ENCODE peak calls at places on chromosomes 16 and 17, in four cellular contexts. H is left ventricle myocardium inferior, Y is A549, J is DND-41. D is an unnamed sample.

GRCh38 chr17:48261297-48261880 is 153.8 kb downstream of the SNX11 start:
- DNase-seq in H (no peak), Y (peak; percentile 74), J (no peak), D (no peak)

GRCh38 chr16:88478115-88478514 is 25.0 kb downstream of the ZFPM1 start:
- DNase-seq in H (no peak), Y (no peak), J (peak; percentile 80), D (no peak)

GRCh38 chr16:23508589-23509440 is 1.5 kb downstream of the GGA2 start:
- DNase-seq in H (no peak), Y (no peak), J (no peak), D (no peak)

GRCh38 chr16:66503030-66503429 is 46.9 kb downstream of the TK2 start:
- DNase-seq in H (peak; percentile 70), Y (no peak), J (no peak), D (no peak)

GRCh38 chr16:87145181-87146176 is 171.7 kb downstream of the C16orf95 start:
- DNase-seq in H (no peak), Y (no peak), J (no peak), D (no peak)

GRCh38 chr16:88764080-88764479 is 20.9 kb downstream of the PIEZO1 start:
- DNase-seq in H (no peak), Y (no peak), J (no peak), D (no peak)

GRCh38 chr17:17206149-17206912 is at the start of gene PLD6:
- DNase-seq in H (peak; percentile 69), Y (peak; percentile 72), J (peak; percentile 90), D (no peak)

GRCh38 chr17:41163828-41164227 is 3.3 kb upstream of the KRTAP4-4 start:
- DNase-seq in H (no peak), Y (no peak), J (no peak), D (no peak)

GRCh38 chr17:50319630-50320029 is 26.3 kb upstream of the XYLT2 start:
- DNase-seq in H (no peak), Y (no peak), J (no peak), D (no peak)

GRCh38 chr17:32636593-32637218 is 149.9 kb downstream of the CDK5R1 start:
- DNase-seq in H (no peak), Y (no peak), J (no peak), D (no peak)

GRCh38 chr16:54277845-54278703 is 8.5 kb downstream of the IRX3 start:
- DNase-seq in H (no peak), Y (no peak), J (peak; percentile 62), D (no peak)

GRCh38 chr16:85796152-85796551 is 3.2 kb downstream of the EMC8 start:
- DNase-seq in H (no peak), Y (no peak), J (no peak), D (no peak)

GRCh38 chr16:1308036-1308976 is 1.1 kb upstream of the UBE2I start:
- DNase-seq in H (no peak), Y (peak; percentile 53), J (no peak), D (no peak)

GRCh38 chr17:40179923-40180659 is 2.8 kb downstream of the RAPGEFL1 start:
- DNase-seq in H (no peak), Y (peak; percentile 78), J (no peak), D (no peak)

GRCh38 chr17:29140631-29141483 is 39.3 kb downstream of the MYO18A start:
- DNase-seq in H (no peak), Y (no peak), J (peak; percentile 82), D (no peak)

GRCh38 chr17:68514809-68515208 is 2.6 kb downstream of the PRKAR1A start:
- DNase-seq in H (no peak), Y (no peak), J (no peak), D (no peak)

GRCh38 chr17:49130891-49131290 is 1.7 kb upstream of the B4GALNT2 start:
- DNase-seq in H (no peak), Y (no peak), J (no peak), D (no peak)

GRCh38 chr17:35448214-35448898 is at the start of gene SLFN13:
- DNase-seq in H (peak; percentile 84), Y (peak; percentile 74), J (peak; percentile 80), D (peak; percentile 49)

GRCh38 chr16:9364721-9365693 is 273.6 kb downstream of the HAPSTR1 start:
- DNase-seq in H (peak; percentile 79), Y (no peak), J (no peak), D (no peak)

GRCh38 chr17:17911003-17911613 is 61.1 kb downstream of the TOM1L2 start:
- DNase-seq in H (no peak), Y (no peak), J (no peak), D (no peak)

GRCh38 chr17:68570531-68570930 is 30.6 kb downstream of the FAM20A start:
- DNase-seq in H (no peak), Y (no peak), J (no peak), D (no peak)

GRCh38 chr17:74442670-74443515 is 11.0 kb downstream of the GPRC5C start:
- DNase-seq in H (peak; percentile 94), Y (no peak), J (no peak), D (peak; percentile 65)

GRCh38 chr17:72305472-72305871 is 184.7 kb downstream of the SOX9 start:
- DNase-seq in H (no peak), Y (no peak), J (no peak), D (no peak)

GRCh38 chr17:38925263-38925995 is at the start of gene LASP1NB:
- DNase-seq in H (no peak), Y (no peak), J (peak; percentile 70), D (no peak)

GRCh38 chr16:55443855-55444254 is 35.1 kb upstream of the MMP2 start:
- DNase-seq in H (no peak), Y (no peak), J (no peak), D (no peak)

GRCh38 chr17:4642286-4642685 is 808 bp upstream of the ALOX15 start:
- DNase-seq in H (no peak), Y (peak; percentile 10), J (no peak), D (no peak)
- TF ChIP-seq CTCF in H (no peak), Y (no peak), J (no peak), D (no peak)

DNA sequence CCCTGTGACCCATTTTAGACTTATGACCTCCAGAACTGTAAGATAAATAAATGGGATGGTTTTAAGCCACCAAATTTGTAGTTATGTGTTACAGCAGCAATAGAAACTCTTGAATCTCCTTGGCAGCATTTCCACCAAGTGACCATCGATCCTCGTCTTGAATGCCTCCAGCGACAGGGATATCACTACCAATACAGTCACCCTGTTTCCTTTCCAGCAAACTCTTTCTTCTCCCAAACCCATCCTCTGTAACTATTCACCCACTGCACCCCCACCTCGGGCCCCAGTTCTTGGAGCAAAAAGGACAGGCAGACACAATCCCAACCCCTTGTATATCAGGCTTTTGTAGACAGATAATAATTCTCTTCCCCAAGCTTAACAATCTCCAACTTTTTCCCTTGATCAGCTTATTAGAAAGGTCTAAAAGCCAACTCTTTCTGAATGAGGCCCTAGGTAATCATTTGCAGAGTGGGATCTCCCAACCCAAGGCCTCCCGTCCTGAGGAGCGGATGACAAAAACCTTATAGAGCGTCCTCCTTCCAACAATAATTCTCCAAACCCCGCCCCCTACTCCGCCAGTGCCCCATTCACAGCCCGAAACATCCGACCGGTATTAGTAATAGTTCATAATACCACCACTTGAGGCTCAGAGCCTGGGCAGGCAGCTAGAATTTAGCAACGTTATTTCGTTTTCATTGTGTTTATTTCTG is 14.7 kb upstream of the PLLP start:
- DNase-seq in H (no peak), Y (peak; percentile 80), J (no peak), D (no peak)
- TF ChIP-seq CTCF in H (no peak), Y (peak; percentile 19), J (no peak), D (no peak)

GRCh38 chr17:78791840-78792709 is 10.0 kb upstream of the CYTH1 start:
- DNase-seq in H (no peak), Y (no peak), J (no peak), D (no peak)
- TF ChIP-seq CTCF in H (no peak), Y (no peak), J (peak; percentile 10), D (no peak)

GRCh38 chr17:45110676-45111611 is 21.4 kb downstream of the PLCD3 start:
- DNase-seq in H (peak; percentile 60), Y (no peak), J (no peak), D (no peak)
- TF ChIP-seq CTCF in H (no peak), Y (no peak), J (peak; percentile 22), D (no peak)

DNA sequence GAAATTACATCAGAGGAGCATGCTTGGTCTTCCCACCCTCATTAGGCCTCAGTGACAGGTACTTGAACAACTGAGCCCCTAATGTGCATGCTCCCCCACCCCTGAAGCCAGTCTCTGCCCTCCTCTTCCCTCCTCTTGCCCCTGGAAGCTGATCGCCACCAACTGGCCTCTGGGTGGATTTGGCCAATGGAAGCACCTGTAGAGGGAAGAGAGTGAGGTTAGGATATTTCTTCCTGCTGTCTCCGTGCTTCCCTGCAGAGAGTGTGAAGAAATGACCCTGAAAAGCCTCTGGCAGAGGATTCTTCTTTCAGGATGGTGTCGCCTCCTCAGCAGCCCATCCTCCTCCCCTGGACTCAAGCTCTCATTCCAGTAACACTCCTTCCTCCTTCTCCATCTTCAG is 5.9 kb upstream of the CBLN1 start:
- DNase-seq in H (no peak), Y (no peak), J (no peak), D (no peak)
- TF ChIP-seq CTCF in H (no peak), Y (no peak), J (no peak), D (no peak)

GRCh38 chr17:5291683-5292082 is 9.6 kb downstream of the RABEP1 start:
- DNase-seq in H (no peak), Y (no peak), J (no peak), D (no peak)

GRCh38 chr17:5299383-5299782 is 17.3 kb downstream of the RABEP1 start:
- DNase-seq in H (no peak), Y (no peak), J (no peak), D (no peak)

DNA sequence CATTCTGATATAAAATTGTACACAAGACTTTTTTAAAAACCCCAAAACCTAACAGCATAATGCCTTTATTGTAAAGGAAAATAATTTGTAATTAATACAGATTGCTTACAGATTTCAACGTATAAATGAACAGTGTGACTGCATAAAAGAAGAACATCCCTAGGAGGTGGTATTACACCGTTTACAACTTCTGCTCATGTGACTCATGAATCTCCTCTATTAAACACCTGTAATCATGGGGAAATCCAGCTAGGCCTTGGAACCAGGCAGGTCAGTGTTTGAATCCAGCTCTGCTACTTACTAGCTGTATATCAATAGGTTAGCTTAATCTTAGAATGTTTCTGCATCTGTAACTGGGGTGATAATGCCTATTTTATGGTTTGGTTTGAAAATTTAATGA is 15.2 kb downstream of the RABEP1 start:
- DNase-seq in H (no peak), Y (no peak), J (no peak), D (no peak)
- TF ChIP-seq CTCF in H (no peak), Y (no peak), J (no peak), D (no peak)

DNA sequence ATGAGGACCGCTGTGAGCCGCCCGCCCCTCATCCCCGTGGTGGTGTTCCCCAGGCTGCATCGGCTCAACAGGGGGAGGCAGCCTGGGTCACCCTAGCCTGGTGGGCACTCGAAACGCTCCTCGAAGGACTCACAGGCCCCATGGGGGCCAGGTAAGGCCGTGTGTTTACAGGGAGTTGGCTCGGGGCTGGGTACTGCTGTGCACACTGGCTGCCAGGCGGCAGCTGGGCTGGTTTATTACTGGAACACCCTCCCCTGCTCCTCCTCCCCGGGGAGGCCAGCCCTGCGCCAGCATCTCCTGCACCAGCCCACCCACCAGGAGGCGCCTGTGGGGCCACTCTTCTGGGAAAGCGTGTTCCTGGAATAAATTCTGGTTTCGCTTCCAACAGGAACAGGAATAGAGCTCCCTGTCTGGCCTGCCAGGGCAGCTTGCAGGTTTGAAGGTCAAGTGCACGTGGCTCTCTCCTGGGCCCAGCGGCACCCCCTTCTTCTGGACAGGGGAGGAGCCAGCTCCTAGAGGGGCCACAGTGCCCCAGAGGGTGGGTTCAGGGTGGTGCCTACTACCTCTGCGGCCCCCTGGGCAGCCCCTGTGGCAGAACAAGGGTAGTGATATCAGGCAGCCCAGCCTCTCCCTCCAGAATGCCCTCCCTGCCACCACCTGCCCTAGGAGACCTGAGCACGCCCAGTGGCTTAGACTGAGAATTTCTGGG is 11.3 kb downstream of the MCRIP1 start:
- DNase-seq in H (peak; percentile 84), Y (peak; percentile 93), J (peak; percentile 87), D (no peak)
- TF ChIP-seq CTCF in H (peak; percentile 79), Y (peak; percentile 63), J (peak; percentile 74), D (peak; percentile 20)

GRCh38 chr17:63835167-63835720 is 7.2 kb downstream of the SMARCD2 start:
- DNase-seq in H (no peak), Y (no peak), J (no peak), D (no peak)
- TF ChIP-seq CTCF in H (no peak), Y (peak; percentile 24), J (no peak), D (no peak)